ENCODE peak calls at places on chromosomes 1 and 21, in four cellular contexts. One of them, this sample, is unnamed.

GRCh38 chr1:145985502-145986439 is 10.6 kb downstream of the TXNIP start:
- DNase-seq in PC-3: peak; percentile 87
- DNase-seq in mammary epithelial cell: peak; percentile 46
- DNase-seq in IMR-90: peak; percentile 73
- DNase-seq in this sample: peak; percentile 67

GRCh38 chr1:36910886-36911540 is 123.3 kb downstream of the GRIK3 start:
- DNase-seq in mammary epithelial cell: no peak
- DNase-seq in PC-3: no peak
- DNase-seq in IMR-90: no peak
- DNase-seq in this sample: no peak

GRCh38 chr1:245483247-245483646 is 328.5 kb downstream of the KIF26B start:
- DNase-seq in mammary epithelial cell: no peak
- DNase-seq in IMR-90: no peak
- DNase-seq in PC-3: no peak
- DNase-seq in this sample: no peak

GRCh38 chr1:22808846-22809501 is 98.3 kb downstream of the EPHB2 start:
- DNase-seq in PC-3: peak; percentile 24
- DNase-seq in IMR-90: peak; percentile 87
- DNase-seq in mammary epithelial cell: no peak
- DNase-seq in this sample: peak; percentile 59

GRCh38 chr1:21898326-21899155 is 38.6 kb downstream of the HSPG2 start:
- DNase-seq in IMR-90: peak; percentile 39
- DNase-seq in mammary epithelial cell: no peak
- DNase-seq in PC-3: no peak
- DNase-seq in this sample: no peak

GRCh38 chr1:39508857-39509305 is 17.4 kb downstream of the BMP8A start:
- DNase-seq in mammary epithelial cell: peak; percentile 45
- DNase-seq in PC-3: no peak
- DNase-seq in IMR-90: no peak
- DNase-seq in this sample: no peak

GRCh38 chr1:197614916-197615692 is 160.2 kb downstream of the DENND1B start:
- DNase-seq in PC-3: peak; percentile 46
- DNase-seq in IMR-90: peak; percentile 51
- DNase-seq in mammary epithelial cell: peak; percentile 19
- DNase-seq in this sample: peak; percentile 68

GRCh38 chr1:151346082-151346768 is 827 bp downstream of the RFX5 start:
- DNase-seq in IMR-90: no peak
- DNase-seq in mammary epithelial cell: no peak
- DNase-seq in PC-3: no peak
- DNase-seq in this sample: no peak

GRCh38 chr1:81682490-81682889 is 118.2 kb upstream of the ADGRL2 start:
- DNase-seq in mammary epithelial cell: no peak
- DNase-seq in PC-3: peak; percentile 61
- DNase-seq in IMR-90: peak; percentile 39
- DNase-seq in this sample: no peak

GRCh38 chr1:44484155-44484688 is 79.2 kb downstream of the RNF220 start:
- DNase-seq in PC-3: no peak
- DNase-seq in IMR-90: no peak
- DNase-seq in mammary epithelial cell: peak; percentile 29
- DNase-seq in this sample: no peak

GRCh38 chr1:202589190-202589680 is 121.0 kb downstream of the SYT2 start:
- DNase-seq in mammary epithelial cell: peak; percentile 97
- DNase-seq in PC-3: peak; percentile 91
- DNase-seq in IMR-90: peak; percentile 100
- DNase-seq in this sample: peak; percentile 98

GRCh38 chr1:180652791-180653190 is 21.0 kb downstream of the XPR1 start:
- DNase-seq in PC-3: no peak
- DNase-seq in IMR-90: peak; percentile 59
- DNase-seq in mammary epithelial cell: no peak
- DNase-seq in this sample: peak; percentile 45

GRCh38 chr1:229844675-229845074 is 218.6 kb downstream of the URB2 start:
- DNase-seq in mammary epithelial cell: peak; percentile 3
- DNase-seq in IMR-90: no peak
- DNase-seq in PC-3: peak; percentile 53
- DNase-seq in this sample: no peak

GRCh38 chr1:46535063-46535462 is 16.4 kb downstream of the KNCN start:
- DNase-seq in mammary epithelial cell: peak; percentile 47
- DNase-seq in IMR-90: no peak
- DNase-seq in PC-3: peak; percentile 59
- DNase-seq in this sample: no peak

GRCh38 chr1:12475158-12475934 is 142.7 kb downstream of the DHRS3 start:
- DNase-seq in PC-3: peak; percentile 90
- DNase-seq in mammary epithelial cell: no peak
- DNase-seq in IMR-90: no peak
- DNase-seq in this sample: no peak

GRCh38 chr1:3872546-3872945 is 15.3 kb downstream of the DFFB start:
- DNase-seq in PC-3: no peak
- DNase-seq in mammary epithelial cell: no peak
- DNase-seq in IMR-90: no peak
- DNase-seq in this sample: no peak

GRCh38 chr1:150619576-150620509 is 9.6 kb downstream of the ENSA start:
- DNase-seq in IMR-90: peak; percentile 80
- DNase-seq in mammary epithelial cell: peak; percentile 78
- DNase-seq in PC-3: peak; percentile 84
- DNase-seq in this sample: peak; percentile 82

GRCh38 chr1:92480200-92480812 is 6.4 kb downstream of the GFI1 start:
- DNase-seq in IMR-90: no peak
- DNase-seq in PC-3: no peak
- DNase-seq in mammary epithelial cell: no peak
- DNase-seq in this sample: no peak

GRCh38 chr1:162990665-162991064 is 78.5 kb upstream of the RGS4 start:
- DNase-seq in mammary epithelial cell: no peak
- DNase-seq in IMR-90: no peak
- DNase-seq in PC-3: no peak
- DNase-seq in this sample: no peak

GRCh38 chr1:40795811-40796586 is 12.4 kb downstream of the KCNQ4 start:
- DNase-seq in IMR-90: no peak
- DNase-seq in mammary epithelial cell: no peak
- DNase-seq in PC-3: no peak
- DNase-seq in this sample: no peak

GRCh38 chr1:63794927-63795326 is 21.1 kb downstream of the ROR1 start:
- DNase-seq in IMR-90: peak; percentile 28
- DNase-seq in PC-3: no peak
- DNase-seq in mammary epithelial cell: no peak
- DNase-seq in this sample: no peak

GRCh38 chr1:11453742-11454442 is 25.1 kb upstream of the DISP3 start:
- DNase-seq in IMR-90: no peak
- DNase-seq in PC-3: no peak
- DNase-seq in mammary epithelial cell: no peak
- DNase-seq in this sample: no peak

GRCh38 chr1:245749053-245749452 is 594.3 kb downstream of the KIF26B start:
- DNase-seq in mammary epithelial cell: no peak
- DNase-seq in IMR-90: no peak
- DNase-seq in PC-3: no peak
- DNase-seq in this sample: no peak

GRCh38 chr1:209899948-209900347 is 38.1 kb upstream of the SYT14 start:
- DNase-seq in mammary epithelial cell: no peak
- DNase-seq in PC-3: peak; percentile 59
- DNase-seq in IMR-90: no peak
- DNase-seq in this sample: no peak

GRCh38 chr1:215710340-215710971 is 143.4 kb downstream of the KCTD3 start:
- DNase-seq in mammary epithelial cell: peak; percentile 43
- DNase-seq in PC-3: peak; percentile 93
- DNase-seq in IMR-90: peak; percentile 69
- DNase-seq in this sample: peak; percentile 76

GRCh38 chr1:91701494-91701869 is 184.5 kb downstream of the TGFBR3 start:
- DNase-seq in IMR-90: no peak
- DNase-seq in mammary epithelial cell: no peak
- DNase-seq in PC-3: no peak
- DNase-seq in this sample: no peak

GRCh38 chr1:7684861-7685635 is 86.0 kb upstream of the VAMP3 start:
- DNase-seq in mammary epithelial cell: no peak
- DNase-seq in IMR-90: no peak
- DNase-seq in PC-3: no peak
- DNase-seq in this sample: no peak

GRCh38 chr1:85283475-85284199 is 7.2 kb upstream of the BCL10 start:
- DNase-seq in mammary epithelial cell: no peak
- DNase-seq in IMR-90: no peak
- DNase-seq in PC-3: no peak
- DNase-seq in this sample: no peak

GRCh38 chr21:33109574-33110339 is 39.8 kb downstream of the OLIG1 start:
- DNase-seq in PC-3: no peak
- DNase-seq in IMR-90: no peak
- DNase-seq in mammary epithelial cell: peak; percentile 19
- DNase-seq in this sample: no peak

GRCh38 chr1:223141021-223141420 is 2.0 kb downstream of the TLR5 start:
- DNase-seq in PC-3: peak; percentile 48
- DNase-seq in mammary epithelial cell: peak; percentile 57
- DNase-seq in IMR-90: peak; percentile 3
- DNase-seq in this sample: peak; percentile 52

GRCh38 chr1:96234299-96234698 is 487.3 kb upstream of the PTBP2 start:
- DNase-seq in IMR-90: peak; percentile 42
- DNase-seq in mammary epithelial cell: peak; percentile 3
- DNase-seq in PC-3: peak; percentile 58
- DNase-seq in this sample: no peak

DNA sequence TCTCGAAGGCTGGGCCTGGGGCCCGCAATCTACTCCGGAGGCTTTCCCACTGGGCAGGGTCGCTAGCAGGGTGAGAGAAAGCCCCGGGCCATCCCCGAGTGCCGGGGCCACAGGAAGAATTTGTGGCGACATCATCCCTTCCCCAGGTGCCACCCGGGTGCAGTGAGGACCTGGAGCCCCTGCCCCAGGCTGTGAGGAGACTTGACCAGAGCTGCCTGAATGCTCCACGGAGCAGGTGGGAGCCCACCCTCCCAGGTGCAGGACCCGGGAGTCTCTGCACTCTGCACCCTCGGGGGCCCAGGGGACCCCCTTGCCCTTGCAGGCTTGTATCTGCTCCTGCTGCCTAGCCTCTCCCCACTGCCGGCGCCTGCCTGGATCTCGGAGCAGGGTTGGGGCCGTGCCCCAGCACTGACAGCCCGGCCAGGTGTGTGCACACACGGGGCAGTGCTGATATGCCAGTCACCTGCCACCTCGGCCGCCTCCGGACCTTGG is 67.5 kb upstream of the RGS7 start:
- DNase-seq in PC-3: no peak
- DNase-seq in IMR-90: no peak
- DNase-seq in mammary epithelial cell: no peak
- DNase-seq in this sample: no peak
- H3K4me3 ChIP-seq in PC-3: peak overlapping the region; percentile 78
- H3K4me3 ChIP-seq in IMR-90: peak overlapping the region; percentile 60
- H3K4me3 ChIP-seq in mammary epithelial cell: peak overlapping the region; percentile 51
- H3K4me3 ChIP-seq in this sample: peak overlapping the region; percentile 82

DNA sequence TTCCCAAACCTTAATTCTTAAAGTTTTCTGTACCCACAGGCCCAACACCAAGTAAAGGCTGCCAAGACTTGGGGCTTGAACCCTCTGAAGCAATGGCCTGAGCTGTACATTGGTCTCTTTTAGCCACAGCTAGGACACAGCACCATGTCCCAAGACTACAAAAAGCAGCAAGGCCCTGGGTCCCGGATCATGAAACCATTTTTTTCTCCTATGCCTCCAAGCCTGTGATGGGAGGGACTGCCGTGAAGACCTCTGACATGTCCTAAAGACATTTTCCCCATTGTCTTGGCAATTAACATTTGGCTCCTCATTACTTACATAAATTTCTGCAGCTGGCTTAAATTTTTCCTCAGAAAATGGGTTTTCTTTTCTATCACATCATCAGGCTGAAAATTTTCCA is 30.9 kb downstream of the ZNF670 start:
- DNase-seq in mammary epithelial cell: no peak
- DNase-seq in PC-3: no peak
- DNase-seq in IMR-90: no peak
- DNase-seq in this sample: no peak
- H3K9me3 ChIP-seq in mammary epithelial cell: peaks cover 36% of the 10 kb centered on the region
- H3K9me3 ChIP-seq in PC-3: peaks cover 73% of the 10 kb centered on the region
- H3K9me3 ChIP-seq in IMR-90: peaks cover 42% of the 10 kb centered on the region
- H3K9me3 ChIP-seq in this sample: peaks cover 82% of the 10 kb centered on the region

GRCh38 chr21:38911523-38912354 is 106.0 kb downstream of the ETS2 start:
- DNase-seq in IMR-90: no peak
- DNase-seq in PC-3: peak; percentile 81
- DNase-seq in mammary epithelial cell: no peak
- DNase-seq in this sample: no peak

GRCh38 chr21:38912355-38912619 is 106.6 kb downstream of the ETS2 start:
- DNase-seq in PC-3: no peak
- DNase-seq in IMR-90: peak; percentile 16
- DNase-seq in mammary epithelial cell: no peak
- DNase-seq in this sample: no peak

GRCh38 chr21:38909929-38910328 is 104.2 kb downstream of the ETS2 start:
- DNase-seq in PC-3: no peak
- DNase-seq in mammary epithelial cell: no peak
- DNase-seq in IMR-90: no peak
- DNase-seq in this sample: no peak

GRCh38 chr21:38909109-38909508 is 103.4 kb downstream of the ETS2 start:
- DNase-seq in IMR-90: no peak
- DNase-seq in PC-3: no peak
- DNase-seq in mammary epithelial cell: no peak
- DNase-seq in this sample: no peak

GRCh38 chr21:38910390-38911008 is 104.8 kb downstream of the ETS2 start:
- DNase-seq in mammary epithelial cell: peak; percentile 89
- DNase-seq in IMR-90: no peak
- DNase-seq in PC-3: peak; percentile 82
- DNase-seq in this sample: no peak
- H3K4me1 ChIP-seq in mammary epithelial cell: peaks cover 66% of the 10 kb centered on the region
- H3K4me1 ChIP-seq in IMR-90: peaks cover 24% of the 10 kb centered on the region
- H3K4me1 ChIP-seq in PC-3: peaks cover 53% of the 10 kb centered on the region
- H3K4me1 ChIP-seq in this sample: peaks cover 26% of the 10 kb centered on the region

GRCh38 chr1:29197993-29198392 is 16.3 kb upstream of the SRSF4 start:
- DNase-seq in IMR-90: no peak
- DNase-seq in mammary epithelial cell: no peak
- DNase-seq in PC-3: no peak
- DNase-seq in this sample: no peak

GRCh38 chr1:29202053-29202452 is 20.4 kb upstream of the SRSF4 start:
- DNase-seq in IMR-90: no peak
- DNase-seq in PC-3: no peak
- DNase-seq in mammary epithelial cell: no peak
- DNase-seq in this sample: no peak

GRCh38 chr1:29202584-29203340 is 21.1 kb upstream of the SRSF4 start:
- DNase-seq in PC-3: peak; percentile 99
- DNase-seq in mammary epithelial cell: peak; percentile 94
- DNase-seq in IMR-90: peak; percentile 99
- DNase-seq in this sample: peak; percentile 100

GRCh38 chr1:29201595-29202051 is 19.9 kb upstream of the SRSF4 start:
- DNase-seq in mammary epithelial cell: no peak
- DNase-seq in IMR-90: no peak
- DNase-seq in PC-3: no peak
- DNase-seq in this sample: no peak

DNA sequence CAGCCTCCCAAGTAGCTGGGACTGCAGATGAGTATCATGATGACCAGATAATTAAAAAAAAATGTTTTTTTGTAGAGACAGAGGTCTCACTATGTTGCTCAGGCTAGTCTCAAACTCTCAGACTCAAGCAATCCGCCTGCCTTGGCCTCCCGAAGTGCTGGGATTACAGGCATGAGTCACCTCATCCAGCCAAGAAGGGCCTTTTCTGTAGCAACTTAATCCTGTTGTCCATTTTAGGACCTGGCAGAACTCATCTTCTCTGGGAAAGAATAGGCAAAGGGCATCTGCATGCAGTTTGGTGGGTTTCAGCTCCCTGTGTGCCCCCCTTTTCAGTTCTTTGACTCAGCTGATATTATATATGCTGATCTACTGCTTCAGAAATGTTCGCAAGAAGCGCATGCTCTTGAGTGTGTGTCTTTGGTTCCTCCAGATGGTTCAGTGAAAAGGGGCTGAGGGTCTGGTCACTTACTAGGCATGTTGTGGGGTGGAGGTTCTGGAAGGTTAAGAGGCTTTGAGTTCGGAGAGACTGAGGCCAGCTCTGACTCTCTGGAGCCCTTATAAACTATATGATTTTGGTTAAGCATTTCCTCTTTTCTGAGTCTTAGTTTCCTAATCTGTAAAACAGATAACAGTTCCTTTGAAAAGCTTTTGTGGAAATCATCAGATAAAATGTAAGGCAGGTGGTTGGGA is 19.4 kb upstream of the SRSF4 start:
- DNase-seq in mammary epithelial cell: no peak
- DNase-seq in PC-3: no peak
- DNase-seq in IMR-90: peak; percentile 50
- DNase-seq in this sample: peak; percentile 23
- H3K4me3 ChIP-seq in mammary epithelial cell: no peak overlapping the region
- H3K4me3 ChIP-seq in PC-3: no peak overlapping the region
- H3K4me3 ChIP-seq in IMR-90: no peak overlapping the region
- H3K4me3 ChIP-seq in this sample: no peak overlapping the region

This sample was measured in adipocyte.